ENCODE peak calls at places on chromosomes 1 and 21, in five cellular contexts. Q is suprapubic skin, K is H7, S is foreskin fibroblast, P is AG04450. L is an unnamed sample.

GRCh38 chr1:192529031-192529755 is 46.4 kb upstream of the RGS1 start:
- DNase-seq in S (no peak), Q (no peak), K (no peak), P (no peak), L (no peak)

GRCh38 chr21:35020902-35021301 is 28.2 kb downstream of the RUNX1 start:
- DNase-seq in S (peak; percentile 52), K (no peak), Q (no peak), P (no peak), L (no peak)

GRCh38 chr21:26946744-26947446 is 20.0 kb downstream of the ADAMTS5 start:
- DNase-seq in K (no peak), Q (no peak), S (no peak), P (no peak), L (no peak)

GRCh38 chr1:39354572-39354971 is 136.9 kb upstream of the BMP8A start:
- DNase-seq in P (no peak), Q (no peak), K (no peak), S (peak; percentile 18), L (no peak)

GRCh38 chr1:39900662-39901485 is 843 bp downstream of the MYCL start:
- DNase-seq in Q (no peak), P (no peak), S (peak; percentile 62), K (peak; percentile 62), L (no peak)

GRCh38 chr1:8382051-8382505 is 64.2 kb downstream of the SLC45A1 start:
- DNase-seq in Q (no peak), P (no peak), S (no peak), K (peak; percentile 62), L (no peak)

GRCh38 chr21:39804264-39804663 is 59.3 kb downstream of the IGSF5 start:
- DNase-seq in K (no peak), S (no peak), P (no peak), Q (no peak), L (no peak)

GRCh38 chr1:109784551-109785252 is 21.0 kb upstream of the EPS8L3 start:
- DNase-seq in K (no peak), S (no peak), P (no peak), Q (no peak), L (no peak)

GRCh38 chr1:180155202-180155682 is 573 bp downstream of the QSOX1 start:
- DNase-seq in S (peak; percentile 36), Q (no peak), K (peak; percentile 77), P (no peak), L (no peak)

GRCh38 chr1:205627956-205628355 is 3.9 kb downstream of the ELK4 start:
- DNase-seq in S (no peak), Q (no peak), K (no peak), P (no peak), L (no peak)

GRCh38 chr1:41323243-41323642 is 38.0 kb upstream of the FOXO6 start:
- DNase-seq in P (no peak), Q (no peak), S (no peak), K (no peak), L (no peak)

GRCh38 chr1:155003227-155003765 is 694 bp downstream of the ZBTB7B start:
- DNase-seq in K (peak; percentile 73), P (no peak), S (peak; percentile 50), Q (no peak), L (no peak)

GRCh38 chr1:23911924-23912323 is 1.2 kb downstream of the CNR2 start:
- DNase-seq in P (no peak), S (no peak), Q (no peak), K (no peak), L (no peak)
- H3K4me3 ChIP-seq in P (no peak overlapping the region), S (no peak overlapping the region), Q (no peak overlapping the region), K (no peak overlapping the region), L (no peak overlapping the region)

GRCh38 chr1:2302292-2302925 is 74.3 kb downstream of the SKI start:
- DNase-seq in P (no peak), K (no peak), S (no peak), Q (no peak), L (no peak)
- H3K4me3 ChIP-seq in P (no peak overlapping the region), K (no peak overlapping the region), S (no peak overlapping the region), Q (no peak overlapping the region), L (no peak overlapping the region)

GRCh38 chr1:44777547-44777946 is 2.2 kb downstream of the RPS8 start:
- DNase-seq in Q (no peak), K (no peak), P (no peak), S (no peak), L (no peak)
- H3K4me3 ChIP-seq in Q (no peak overlapping the region), K (no peak overlapping the region), P (peak overlapping the region; percentile 92), S (peak overlapping the region; percentile 74), L (peak overlapping the region; percentile 99)

GRCh38 chr1:223815865-223816264 is 29.9 kb downstream of the TP53BP2 start:
- DNase-seq in P (no peak), S (peak; percentile 56), K (no peak), Q (no peak), L (no peak)

GRCh38 chr1:223810586-223810985 is 35.2 kb downstream of the TP53BP2 start:
- DNase-seq in Q (no peak), S (no peak), P (no peak), K (no peak), L (no peak)

GRCh38 chr1:223811634-223812101 is 34.1 kb downstream of the TP53BP2 start:
- DNase-seq in K (no peak), P (no peak), S (peak; percentile 57), Q (no peak), L (peak; percentile 16)

GRCh38 chr1:223813645-223814044 is 32.1 kb downstream of the TP53BP2 start:
- DNase-seq in K (no peak), Q (no peak), P (no peak), S (no peak), L (no peak)

DNA sequence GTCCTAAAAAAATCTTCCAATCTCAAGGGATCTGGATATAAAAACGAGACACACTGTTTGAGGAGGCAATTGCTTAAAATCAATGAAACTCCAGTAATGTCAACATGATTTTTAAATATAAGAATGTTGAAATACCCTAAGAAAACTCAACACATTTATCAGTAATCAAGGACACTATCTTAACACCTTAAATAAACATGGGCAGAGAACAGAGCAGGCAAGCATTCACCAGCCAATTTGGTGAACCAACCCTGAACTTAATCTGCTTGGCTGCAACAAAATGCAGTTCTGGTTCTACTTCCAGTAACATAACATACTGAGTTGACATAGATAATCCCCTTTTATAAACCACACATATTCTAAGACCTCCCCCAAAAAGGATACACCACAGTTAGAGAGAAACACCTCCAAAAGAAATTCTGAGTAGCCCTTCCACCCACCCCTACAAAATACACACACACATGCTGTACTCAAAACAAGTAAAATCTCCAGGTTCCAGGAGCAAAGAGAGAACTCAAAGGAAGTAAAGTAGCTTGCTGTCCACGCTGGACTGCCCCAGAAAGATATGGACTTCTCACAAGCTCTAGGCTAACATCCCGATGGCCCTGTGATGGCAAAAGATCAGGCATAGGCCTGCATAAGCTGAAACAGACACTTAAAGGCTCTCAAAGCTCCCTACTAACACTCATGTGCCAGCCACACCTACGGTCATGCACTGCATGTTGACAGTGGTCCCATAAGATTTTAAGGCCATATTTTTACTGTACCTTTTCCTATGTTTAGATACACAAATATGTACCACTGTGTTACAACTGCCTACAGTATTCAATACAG is 30.5 kb downstream of the TP53BP2 start:
- DNase-seq in K (no peak), S (no peak), Q (no peak), P (no peak), L (no peak)
- H3K4me3 ChIP-seq in K (no peak overlapping the region), S (no peak overlapping the region), Q (no peak overlapping the region), P (no peak overlapping the region), L (no peak overlapping the region)

DNA sequence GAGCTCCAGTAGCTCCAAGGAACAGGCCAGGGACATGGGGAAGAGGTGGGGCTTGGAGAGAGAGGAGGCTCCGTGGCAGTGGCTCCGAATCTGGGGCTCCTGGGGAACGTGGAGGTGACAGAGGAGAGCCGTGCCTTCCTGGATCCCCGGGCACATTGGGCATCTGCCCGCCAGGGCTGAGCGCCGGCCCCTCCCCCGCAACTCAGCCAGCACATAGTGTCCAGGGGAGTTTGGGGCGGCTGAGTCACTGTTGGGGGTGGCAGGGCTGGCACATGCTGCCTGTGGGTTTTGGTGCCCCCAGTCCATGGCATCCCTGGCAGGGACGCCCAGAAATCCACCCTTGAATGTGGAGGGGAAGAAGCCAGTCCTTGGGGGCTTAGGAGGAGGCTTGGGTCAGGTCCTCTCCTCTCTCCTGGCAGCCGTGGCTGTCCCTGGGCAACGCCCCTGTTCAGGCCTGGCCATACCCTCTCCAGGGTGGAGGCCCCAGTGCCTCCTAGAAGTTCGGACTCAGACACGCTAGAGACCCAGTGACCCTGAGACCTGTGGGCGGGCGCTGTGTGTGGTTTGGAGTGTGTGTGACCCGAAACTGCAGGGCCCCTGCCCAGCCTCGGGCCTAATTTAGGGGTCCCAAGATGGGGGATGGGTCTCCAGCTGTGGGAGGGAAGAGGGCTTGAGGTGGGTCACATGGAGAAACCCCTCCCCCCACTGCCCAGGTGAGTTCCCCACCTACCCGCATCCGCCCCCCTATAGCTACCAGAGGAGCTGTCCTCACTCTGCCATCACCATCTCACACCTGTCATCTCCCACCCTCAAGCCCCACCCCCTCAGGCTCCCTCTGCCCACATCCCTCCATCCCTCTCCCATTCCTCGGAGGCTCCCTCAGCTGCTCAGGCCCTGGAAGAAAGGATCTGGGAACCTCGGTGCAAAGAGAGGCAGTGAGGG is 1.6 kb downstream of the HSPB7 start:
- DNase-seq in K (peak; percentile 76), Q (no peak), S (no peak), P (no peak), L (no peak)
- H3K4me3 ChIP-seq in K (no peak overlapping the region), Q (no peak overlapping the region), S (no peak overlapping the region), P (no peak overlapping the region), L (no peak overlapping the region)

DNA sequence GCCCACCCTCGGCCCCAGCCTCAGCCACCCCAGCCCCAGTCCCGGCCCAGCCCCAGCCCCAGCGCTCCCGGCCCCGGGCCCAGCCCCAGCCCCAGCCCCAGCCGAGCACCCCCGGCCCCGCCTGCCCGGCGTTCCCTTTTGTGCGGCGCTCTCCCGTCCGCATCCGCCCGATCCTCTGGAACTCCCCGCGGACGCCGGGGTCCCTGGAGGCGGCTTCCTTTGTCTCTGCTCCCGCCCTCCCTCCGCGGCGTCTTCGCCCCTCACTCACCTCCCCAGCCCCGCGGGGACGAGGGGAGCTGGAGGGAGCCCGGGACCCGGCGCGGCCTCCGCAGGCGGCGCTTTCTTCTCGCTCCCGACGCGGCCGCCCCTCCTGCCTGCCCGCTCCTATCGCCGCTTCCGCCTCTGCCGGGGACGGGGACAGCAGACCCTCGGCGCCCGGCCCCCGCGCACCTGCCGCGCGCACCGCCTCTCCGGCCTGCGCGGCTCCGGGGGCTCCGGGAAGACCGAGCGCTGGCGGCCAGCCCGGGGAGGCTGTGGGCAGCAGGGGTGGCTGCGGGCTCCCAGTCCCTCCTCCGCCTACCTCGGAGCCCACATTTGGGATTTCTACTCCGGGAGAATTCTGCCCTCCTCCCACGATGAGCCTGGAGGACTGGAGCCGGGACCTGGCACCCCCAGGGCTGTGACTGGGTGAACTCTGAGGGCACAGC is 14.0 kb downstream of the AGRN start:
- DNase-seq in K (peak; percentile 89), S (peak; percentile 21), P (no peak), Q (no peak), L (no peak)
- H3K4me3 ChIP-seq in K (peak overlapping the region; percentile 48), S (no peak overlapping the region), P (no peak overlapping the region), Q (peak overlapping the region; percentile 48), L (no peak overlapping the region)

DNA sequence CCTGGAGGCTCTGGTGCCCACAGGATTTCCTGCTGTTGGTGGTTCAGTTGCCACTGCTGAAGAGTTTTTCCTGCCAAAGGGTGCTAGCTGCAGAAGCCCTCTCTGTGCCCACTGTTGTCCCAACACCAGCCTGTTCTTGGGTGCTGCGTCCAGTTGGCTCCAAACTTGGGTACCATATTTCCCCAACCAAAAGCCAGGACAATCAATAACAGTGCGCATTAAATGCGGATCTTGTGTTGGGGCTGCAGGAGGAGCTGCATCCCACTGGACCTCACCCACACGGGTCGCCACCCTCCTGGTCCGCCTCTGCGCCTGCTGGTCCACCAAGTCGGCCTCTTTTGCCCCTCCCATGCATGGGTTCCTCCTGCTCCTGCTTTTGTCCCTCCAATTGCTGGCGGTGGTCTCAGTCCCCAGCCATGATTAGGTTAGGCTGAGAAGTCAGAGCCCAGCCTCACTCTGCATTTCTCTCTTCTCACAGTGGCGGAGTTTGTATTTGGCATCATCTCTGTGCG is 9.8 kb downstream of the ABCG1 start:
- DNase-seq in Q (no peak), S (no peak), K (no peak), P (no peak), L (no peak)
- H3K4me3 ChIP-seq in Q (no peak overlapping the region), S (no peak overlapping the region), K (no peak overlapping the region), P (no peak overlapping the region), L (no peak overlapping the region)

L was measured in AG09309.